ENCODE peak calls at places on chromosomes 6 and 20, in six cellular contexts. O is H1, Z is H9, W is IMR-90, J is trophoblast cell, K is neuronal stem cell. E is an unnamed sample.

GRCh38 chr6:155523821-155524238 is 68.2 kb upstream of the NOX3 start:
- DNase-seq in K (peak), J (no peak), O (no peak), Z (peak), W (no peak), E (no peak)

GRCh38 chr6:170367241-170367640 is 60.7 kb downstream of the FAM120B start:
- DNase-seq in W (peak), K (no peak), O (no peak), J (no peak), Z (no peak), E (no peak)

GRCh38 chr20:62119101-62119500 is 3.2 kb upstream of the LSM14B start:
- DNase-seq in O (no peak), W (no peak), K (no peak), Z (no peak), J (no peak), E (no peak)

GRCh38 chr20:17759449-17759848 is 59.7 kb downstream of the BANF2 start:
- DNase-seq in K (no peak), W (no peak), O (no peak), J (no peak), Z (no peak), E (peak)

GRCh38 chr6:87925373-87926060 is 122.1 kb upstream of the SPACA1 start:
- DNase-seq in Z (no peak), J (no peak), W (no peak), O (no peak), K (no peak), E (no peak)

GRCh38 chr20:39289316-39289715 is 327.2 kb downstream of the DHX35 start:
- DNase-seq in W (no peak), J (peak), O (peak), K (no peak), Z (peak), E (no peak)

GRCh38 chr20:10314198-10314597 is 95.6 kb downstream of the SNAP25 start:
- DNase-seq in J (no peak), W (peak), Z (no peak), O (no peak), K (no peak), E (peak)

GRCh38 chr6:122678841-122679240 is 68.6 kb downstream of the PKIB start:
- DNase-seq in K (no peak), Z (no peak), O (no peak), J (peak), W (no peak), E (no peak)

GRCh38 chr6:16391451-16391912 is 153.1 kb downstream of the GMPR start:
- DNase-seq in K (no peak), Z (no peak), W (peak), O (no peak), J (no peak), E (peak)

GRCh38 chr6:159097256-159097655 is 52.5 kb upstream of the TAGAP start:
- DNase-seq in J (no peak), W (no peak), K (no peak), Z (no peak), O (no peak), E (no peak)

GRCh38 chr6:13831623-13832022 is 17.3 kb upstream of the MCUR1 start:
- DNase-seq in K (no peak), W (no peak), J (no peak), O (no peak), Z (no peak), E (no peak)

GRCh38 chr6:2225422-2226392 is 19.7 kb downstream of the GMDS start:
- DNase-seq in O (no peak), J (peak), K (no peak), W (no peak), Z (no peak), E (no peak)

GRCh38 chr6:15512126-15512525 is 150.7 kb downstream of the DTNBP1 start:
- DNase-seq in Z (no peak), O (no peak), J (peak), W (no peak), K (no peak), E (no peak)

GRCh38 chr6:57147955-57148858 is 23.9 kb upstream of the BAG2 start:
- DNase-seq in W (no peak), O (no peak), Z (no peak), J (peak), K (no peak), E (no peak)

GRCh38 chr6:57141451-57142177 is 30.5 kb upstream of the BAG2 start:
- DNase-seq in O (no peak), Z (no peak), J (no peak), K (no peak), W (peak), E (no peak)

GRCh38 chr6:57143690-57144089 is 28.4 kb upstream of the BAG2 start:
- DNase-seq in W (no peak), J (no peak), O (no peak), K (no peak), Z (no peak), E (no peak)

GRCh38 chr6:57142178-57142525 is 30.0 kb upstream of the BAG2 start:
- DNase-seq in Z (no peak), J (no peak), K (no peak), W (no peak), O (no peak), E (no peak)

GRCh38 chr6:57147401-57147800 is 24.7 kb upstream of the BAG2 start:
- DNase-seq in Z (no peak), W (no peak), K (no peak), O (no peak), J (no peak), E (no peak)
- H3K14ac ChIP-seq in Z (no peak), W (no peak), K (no peak), O (no peak), J (no peak), E (no peak)

DNA sequence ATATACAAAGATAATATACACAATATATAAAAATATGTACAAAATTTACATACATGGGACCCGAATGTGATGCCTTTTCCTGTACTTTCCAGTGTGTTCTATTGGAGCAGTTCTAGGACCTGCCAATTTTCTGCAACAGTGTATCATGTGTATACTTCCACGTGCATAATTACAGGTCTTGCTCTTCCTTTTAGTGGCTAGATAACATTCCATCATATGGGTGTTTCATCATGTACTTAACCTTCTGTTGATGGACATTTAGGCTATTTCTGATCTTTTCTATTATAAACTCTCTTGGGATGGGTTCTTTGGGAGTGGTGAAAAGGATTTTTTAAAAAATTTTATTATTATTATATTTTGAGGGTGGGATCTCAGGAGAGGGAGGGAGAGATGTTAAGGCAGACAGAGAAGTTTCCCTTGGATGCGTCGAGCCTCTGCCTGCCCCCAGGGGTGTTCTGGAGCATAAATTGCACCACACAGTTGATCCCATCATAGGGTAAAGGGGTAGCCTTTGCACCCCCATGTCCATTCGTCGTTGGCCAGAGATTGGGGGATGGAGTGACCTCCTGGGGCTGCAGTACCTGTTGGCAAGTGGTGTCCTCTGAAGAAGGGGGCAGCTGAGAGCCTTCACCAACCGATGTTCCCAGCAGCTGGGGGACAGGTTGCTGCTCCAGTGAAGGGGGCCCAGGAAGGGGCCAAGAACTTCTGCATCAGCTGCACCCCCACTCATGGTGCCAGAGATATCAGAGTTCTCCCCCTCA is 110.3 kb downstream of the TOX2 start:
- DNase-seq in O (no peak), W (no peak), Z (no peak), K (no peak), J (no peak), E (no peak)
- H3K14ac ChIP-seq in O (no peak), W (no peak), Z (no peak), K (no peak), J (no peak), E (no peak)

DNA sequence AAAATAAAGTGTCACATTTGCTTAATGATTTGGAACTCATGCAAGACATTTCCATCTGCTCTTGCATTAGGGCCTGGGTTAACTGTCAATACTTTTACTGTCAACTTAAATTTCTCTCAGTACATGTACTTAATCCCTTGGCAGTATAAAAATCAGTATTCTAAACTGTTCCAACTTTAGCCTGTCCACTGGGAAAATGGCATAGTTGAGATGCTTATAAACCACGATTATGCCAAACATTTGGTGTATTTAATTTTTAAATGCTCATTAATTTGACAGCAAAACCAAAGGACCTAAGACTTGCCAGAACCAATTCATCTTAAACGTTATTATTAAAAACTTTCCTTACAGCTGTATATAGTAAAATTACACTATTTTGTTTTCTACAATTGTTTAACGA is 154.4 kb downstream of the ASCC3 start:
- DNase-seq in O (no peak), K (no peak), Z (no peak), J (no peak), W (peak), E (peak)
- H3K14ac ChIP-seq in O (no peak), K (no peak), Z (no peak), J (no peak), W (no peak), E (no peak)

GRCh38 chr6:3468585-3468984 is 11.7 kb upstream of the SLC22A23 start:
- DNase-seq in O (no peak), J (peak), K (no peak), Z (no peak), W (no peak), E (no peak)
- H3K14ac ChIP-seq in O (no peak), J (no peak), K (no peak), Z (no peak), W (no peak), E (no peak)

GRCh38 chr6:69018911-69019310 is 383.8 kb downstream of the ADGRB3 start:
- DNase-seq in J (no peak), O (no peak), K (no peak), W (no peak), Z (no peak), E (no peak)
- H3K14ac ChIP-seq in J (no peak), O (no peak), K (no peak), W (no peak), Z (no peak), E (no peak)

GRCh38 chr6:53107091-53107490 is 41.5 kb downstream of the GCM1 start:
- DNase-seq in K (no peak), W (peak), Z (no peak), O (no peak), J (no peak), E (no peak)
- H3K14ac ChIP-seq in K (no peak), W (no peak), Z (no peak), O (no peak), J (no peak), E (no peak)

GRCh38 chr6:32865724-32866443 is 11.9 kb downstream of the PSMB9 start:
- DNase-seq in Z (no peak), J (no peak), K (no peak), W (no peak), O (no peak), E (no peak)

GRCh38 chr6:32862725-32863124 is 8.7 kb downstream of the PSMB9 start:
- DNase-seq in J (no peak), W (no peak), Z (no peak), O (no peak), K (no peak), E (no peak)

GRCh38 chr6:32867559-32868256 is 13.7 kb downstream of the PSMB9 start:
- DNase-seq in K (no peak), Z (no peak), J (no peak), W (no peak), O (no peak), E (no peak)

GRCh38 chr6:32868257-32868788 is 14.3 kb downstream of the PSMB9 start:
- DNase-seq in J (peak), K (peak), O (peak), Z (peak), W (peak), E (peak)

GRCh38 chr6:32867022-32867477 is 13.1 kb downstream of the PSMB9 start:
- DNase-seq in W (no peak), K (no peak), Z (no peak), J (no peak), O (no peak), E (no peak)
- H3K14ac ChIP-seq in W (no peak), K (no peak), Z (no peak), J (no peak), O (no peak), E (no peak)